ENCODE peak calls at places on chromosome 22, in seven cellular contexts. O is Peyer's patch, L is fibroblast of lung, U is transverse colon, W is adrenal gland, B is stomach, Q is HCT116. M is an unnamed sample. For H3K9me3 and H3K4me1, the result is how much of the 10 kb centered on the place peaks cover.

GRCh38 chr22:37198290-37199102 is 10.4 kb upstream of the C1QTNF6 start:
- DNase-seq in O (peak), L (peak), U (peak), W (peak), B (peak), Q (peak), M (peak)

GRCh38 chr22:45284705-45285305 is at the start of gene UPK3A:
- DNase-seq in O (peak), L (no peak), U (peak), W (peak), B (peak), Q (peak), M (peak)

GRCh38 chr22:31626427-31627150 is 35.4 kb downstream of the PISD start:
- DNase-seq in O (peak), L (no peak), U (no peak), W (peak), B (peak), Q (no peak), M (no peak)

GRCh38 chr22:40452730-40453487 is 82.5 kb downstream of the SGSM3 start:
- DNase-seq in O (no peak), L (no peak), U (no peak), W (no peak), B (no peak), Q (no peak), M (peak)

GRCh38 chr22:10778296-10778814 is 4749.6 kb upstream of the OR11H1 start:
- DNase-seq in O (no peak), L (no peak), U (no peak), W (no peak), B (no peak), Q (no peak), M (no peak)

GRCh38 chr22:24208012-24208749 is 26.9 kb downstream of the SUSD2 start:
- DNase-seq in O (no peak), L (peak), U (no peak), W (peak), B (peak), Q (peak), M (no peak)

GRCh38 chr22:29072193-29072978 is 449 bp upstream of the KREMEN1 start:
- DNase-seq in O (peak), L (peak), U (peak), W (peak), B (peak), Q (peak), M (peak)

GRCh38 chr22:41742918-41743317 is 43.6 kb downstream of the MEI1 start:
- DNase-seq in O (no peak), L (no peak), U (no peak), W (no peak), B (no peak), Q (no peak), M (no peak)

GRCh38 chr22:44813416-44813815 is 61.0 kb downstream of the ARHGAP8 start:
- DNase-seq in O (no peak), L (no peak), U (no peak), W (no peak), B (no peak), Q (no peak), M (no peak)

GRCh38 chr22:24752091-24752623 is 22.4 kb downstream of the PIWIL3 start:
- DNase-seq in O (no peak), L (no peak), U (no peak), W (no peak), B (no peak), Q (no peak), M (no peak)

GRCh38 chr22:36180928-36181327 is 20.4 kb upstream of the APOL3 start:
- DNase-seq in O (no peak), L (no peak), U (no peak), W (no peak), B (no peak), Q (no peak), M (no peak)

GRCh38 chr22:44030702-44031082 is 6.6 kb downstream of the PARVB start:
- DNase-seq in O (no peak), L (no peak), U (no peak), W (no peak), B (no peak), Q (no peak), M (no peak)

GRCh38 chr22:32801436-32802290 is at the start of gene TIMP3:
- DNase-seq in O (peak), L (peak), U (peak), W (peak), B (peak), Q (no peak), M (peak)

GRCh38 chr22:20024225-20025087 is 3.5 kb downstream of the TANGO2 start:
- DNase-seq in O (no peak), L (no peak), U (no peak), W (no peak), B (no peak), Q (no peak), M (no peak)

GRCh38 chr22:30471616-30472318 is at the start of gene SEC14L3:
- DNase-seq in O (no peak), L (no peak), U (no peak), W (no peak), B (peak), Q (no peak), M (no peak)

GRCh38 chr22:33126881-33127280 is 68.7 kb upstream of the SYN3 start:
- DNase-seq in O (no peak), L (no peak), U (no peak), W (no peak), B (no peak), Q (no peak), M (peak)

GRCh38 chr22:41659941-41660340 is 28.7 kb downstream of the SNU13 start:
- DNase-seq in O (no peak), L (no peak), U (no peak), W (no peak), B (no peak), Q (no peak), M (no peak)

GRCh38 chr22:37519268-37520195 is at the start of gene CARD10:
- DNase-seq in O (peak), L (no peak), U (peak), W (no peak), B (peak), Q (no peak), M (peak)

GRCh38 chr22:23137905-23138520 is 3.8 kb downstream of the RSPH14 start:
- DNase-seq in O (no peak), L (no peak), U (peak), W (no peak), B (no peak), Q (no peak), M (peak)

GRCh38 chr22:33337524-33337923 is 279.3 kb upstream of the SYN3 start:
- DNase-seq in O (no peak), L (no peak), U (peak), W (no peak), B (peak), Q (no peak), M (no peak)

GRCh38 chr22:38125731-38126344 is 15.4 kb upstream of the BAIAP2L2 start:
- DNase-seq in O (peak), L (no peak), U (no peak), W (no peak), B (no peak), Q (no peak), M (no peak)

GRCh38 chr22:23395476-23396361 is 184.4 kb downstream of the IGLL1 start:
- DNase-seq in O (peak), L (no peak), U (no peak), W (no peak), B (no peak), Q (no peak), M (no peak)

GRCh38 chr22:31585161-31585859 is 76.7 kb downstream of the PISD start:
- DNase-seq in O (no peak), L (peak), U (no peak), W (no peak), B (no peak), Q (no peak), M (no peak)

GRCh38 chr22:33116846-33117547 is 58.8 kb upstream of the SYN3 start:
- DNase-seq in O (no peak), L (no peak), U (no peak), W (no peak), B (no peak), Q (no peak), M (no peak)

GRCh38 chr22:31120642-31121041 is 2.1 kb upstream of the INPP5J start:
- DNase-seq in O (no peak), L (no peak), U (no peak), W (no peak), B (no peak), Q (no peak), M (no peak)

GRCh38 chr22:19663286-19663815 is 51.0 kb upstream of the SEPTIN5 start:
- DNase-seq in O (no peak), L (peak), U (peak), W (peak), B (peak), Q (no peak), M (peak)

GRCh38 chr22:38718414-38718813 is 12.7 kb downstream of the GTPBP1 start:
- DNase-seq in O (peak), L (peak), U (peak), W (peak), B (peak), Q (peak), M (no peak)

GRCh38 chr22:36873614-36874308 is 13.0 kb downstream of the NCF4 start:
- DNase-seq in O (no peak), L (peak), U (peak), W (peak), B (peak), Q (peak), M (peak)

GRCh38 chr22:36822581-36822980 is 5.7 kb upstream of the PVALB start:
- DNase-seq in O (no peak), L (no peak), U (no peak), W (no peak), B (no peak), Q (no peak), M (no peak)

GRCh38 chr22:25110596-25110845 is 89.1 kb upstream of the CRYBB3 start:
- DNase-seq in O (no peak), L (no peak), U (no peak), W (no peak), B (no peak), Q (no peak), M (no peak)

GRCh38 chr22:41124086-41124485 is 31.7 kb downstream of the EP300 start:
- DNase-seq in O (no peak), L (no peak), U (no peak), W (no peak), B (no peak), Q (no peak), M (no peak)

GRCh38 chr22:32020117-32020516 is 22.9 kb upstream of the SLC5A1 start:
- DNase-seq in O (no peak), L (peak), U (no peak), W (no peak), B (no peak), Q (peak), M (no peak)

GRCh38 chr22:29674121-29674520 is 45.7 kb upstream of the CABP7 start:
- DNase-seq in O (no peak), L (no peak), U (no peak), W (no peak), B (no peak), Q (no peak), M (no peak)

GRCh38 chr22:24106385-24107381 is 74.6 kb upstream of the SUSD2 start:
- DNase-seq in O (no peak), L (peak), U (peak), W (no peak), B (no peak), Q (no peak), M (no peak)

GRCh38 chr22:31279327-31279669 is 13.0 kb downstream of the PIK3IP1 start:
- DNase-seq in O (no peak), L (no peak), U (no peak), W (no peak), B (no peak), Q (no peak), M (no peak)

DNA sequence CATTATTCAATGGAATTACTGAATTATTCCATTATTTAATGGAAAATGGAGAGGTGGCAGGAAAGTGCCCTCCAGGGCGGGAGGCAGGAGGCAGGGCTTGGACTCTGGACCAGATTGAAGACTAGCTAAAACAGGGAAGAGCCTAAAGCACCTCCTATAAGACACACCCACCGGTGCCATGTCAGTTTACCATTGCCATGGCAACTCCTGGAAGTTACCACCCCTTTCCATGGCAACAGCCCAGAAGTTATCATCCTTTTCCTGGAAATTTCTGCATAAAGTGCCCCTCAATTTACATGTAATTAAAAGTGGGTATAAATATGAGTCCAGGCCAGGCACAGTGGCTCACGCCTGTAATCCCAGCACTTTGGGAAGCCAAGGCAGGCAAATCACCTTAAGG is 443.7 kb downstream of the TBC1D22A start:
- DNase-seq in O (no peak), L (no peak), U (no peak), W (no peak), B (no peak), Q (no peak), M (no peak)
- H3K9me3 ChIP-seq in O (under half), L (under half), U (under half), W (under half), B (under half), Q (under half), M (under half)

GRCh38 chr22:27512283-27512761 is 289.2 kb downstream of the MN1 start:
- DNase-seq in O (no peak), L (peak), U (peak), W (peak), B (peak), Q (no peak), M (no peak)
- H3K4me3 ChIP-seq in O (no peak), L (no peak), U (no peak), W (no peak), B (no peak), Q (no peak), M (no peak)

DNA sequence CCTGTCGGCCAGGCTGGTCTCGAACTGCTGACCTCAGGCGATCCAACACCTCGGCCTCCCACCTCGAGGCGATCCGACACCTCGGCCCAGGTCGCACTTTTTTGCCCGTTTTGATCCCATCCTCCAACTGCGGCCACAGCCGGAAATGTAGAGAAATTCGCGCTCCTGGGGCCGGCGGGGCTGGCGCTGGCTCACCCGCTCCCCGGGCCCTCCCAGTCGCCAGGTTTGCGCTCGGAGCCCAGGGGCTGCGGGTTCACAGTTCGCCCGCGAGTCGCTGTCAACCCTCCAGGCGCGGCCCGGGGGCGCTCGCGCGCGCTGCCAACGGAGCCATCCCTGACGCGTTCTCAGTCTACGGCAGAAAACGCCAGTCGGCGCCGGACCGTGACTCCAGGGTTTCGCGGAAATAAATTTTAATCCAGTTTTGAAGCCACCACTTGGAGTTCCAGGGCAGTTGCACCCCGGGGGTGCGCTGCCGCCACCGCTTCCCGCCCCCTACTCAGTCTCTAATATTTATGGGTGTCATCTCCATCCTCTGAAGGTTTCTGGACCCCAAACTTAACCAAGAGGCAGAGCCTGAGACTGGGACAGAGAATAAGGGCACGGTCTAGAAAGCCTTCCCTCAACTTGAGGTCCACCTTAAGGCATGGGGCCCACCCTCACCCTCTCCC is 1.5 kb upstream of the KLHDC7B start:
- DNase-seq in O (peak), L (peak), U (peak), W (peak), B (peak), Q (no peak), M (peak)
- H3K4me1 ChIP-seq in O (under half), L (under half), U (under half), W (under half), B (half or more), Q (under half), M (under half)

GRCh38 chr22:47308886-47309285 is 546.4 kb downstream of the TBC1D22A start:
- DNase-seq in O (no peak), L (no peak), U (no peak), W (no peak), B (no peak), Q (no peak), M (no peak)
- H3K9me3 ChIP-seq in O (under half), L (under half), U (under half), W (under half), B (under half), Q (under half), M (under half)

GRCh38 chr22:49824185-49824925 is 3.3 kb downstream of the BRD1 start:
- DNase-seq in O (no peak), L (no peak), U (no peak), W (no peak), B (no peak), Q (no peak), M (no peak)
- H3K4me3 ChIP-seq in O (no peak), L (no peak), U (no peak), W (no peak), B (no peak), Q (no peak), M (no peak)